ENCODE peak calls at places on chromosomes 16 and 17, in nine cellular contexts. E, X, J, H, T, Y, N, K and D are unnamed samples.

GRCh38 chr17:32772453-32773025 is 104.4 kb downstream of the MYO1D start:
- DNase-seq in N (no peak), T (no peak), E (no peak), J (no peak), K (no peak), Y (no peak), X (no peak), H (no peak), D (no peak)

GRCh38 chr16:38941-39892 is 14.2 kb downstream of the POLR3K start:
- DNase-seq in Y (no peak), H (no peak), X (no peak), E (no peak), J (peak), K (no peak), N (no peak), T (peak), D (no peak)

GRCh38 chr16:72415379-72415778 is 243.4 kb upstream of the PMFBP1 start:
- DNase-seq in J (no peak), T (no peak), N (no peak), H (no peak), Y (no peak), X (no peak), K (no peak), E (no peak), D (no peak)

GRCh38 chr17:65074778-65075250 is 18.3 kb upstream of the GNA13 start:
- DNase-seq in E (no peak), Y (no peak), K (no peak), N (no peak), X (peak), T (no peak), H (no peak), J (peak), D (no peak)

GRCh38 chr16:11329080-11329491 is 16.2 kb upstream of the RMI2 start:
- DNase-seq in T (no peak), N (no peak), J (no peak), E (peak), Y (peak), K (no peak), X (no peak), H (peak), D (no peak)

GRCh38 chr17:42307362-42307927 is 19.1 kb downstream of the STAT5A start:
- DNase-seq in J (no peak), T (no peak), Y (no peak), K (no peak), E (no peak), H (no peak), N (no peak), X (no peak), D (no peak)

GRCh38 chr16:89708481-89708931 is 7.0 kb upstream of the SPATA2L start:
- DNase-seq in N (no peak), H (no peak), Y (no peak), J (peak), K (no peak), E (no peak), X (no peak), T (no peak), D (no peak)

GRCh38 chr17:76467366-76467765 is at the start of gene AANAT:
- DNase-seq in E (no peak), Y (no peak), N (no peak), J (no peak), X (no peak), T (no peak), H (no peak), K (no peak), D (no peak)

GRCh38 chr17:50465171-50465570 is 3.5 kb downstream of the CHAD start:
- DNase-seq in Y (no peak), K (no peak), N (no peak), X (no peak), J (no peak), T (no peak), H (no peak), E (no peak), D (no peak)

GRCh38 chr16:90020260-90020837 is 1.1 kb upstream of the DBNDD1 start:
- DNase-seq in J (no peak), T (no peak), Y (peak), H (peak), X (no peak), N (no peak), K (no peak), E (no peak), D (no peak)

GRCh38 chr16:55030944-55031343 is 100.3 kb downstream of the IRX5 start:
- DNase-seq in T (no peak), K (no peak), J (no peak), N (no peak), H (no peak), E (no peak), X (no peak), Y (no peak), D (no peak)

GRCh38 chr17:34711646-34712045 is 132.3 kb downstream of the TMEM132E start:
- DNase-seq in Y (no peak), N (no peak), E (no peak), T (peak), H (no peak), X (no peak), J (no peak), K (no peak), D (no peak)

GRCh38 chr17:78980624-78980972 is 875 bp upstream of the LGALS3BP start:
- DNase-seq in H (no peak), E (no peak), J (no peak), T (no peak), K (no peak), Y (no peak), X (no peak), N (no peak), D (no peak)

GRCh38 chr17:28101919-28102318 is 59.4 kb downstream of the NLK start:
- DNase-seq in E (no peak), X (no peak), K (no peak), T (no peak), Y (no peak), N (no peak), J (no peak), H (no peak), D (no peak)

GRCh38 chr16:88084881-88085280 is 133.6 kb downstream of the BANP start:
- DNase-seq in X (no peak), Y (peak), E (peak), H (peak), K (no peak), J (no peak), T (no peak), N (no peak), D (no peak)